ENCODE peak calls at places on chromosomes 6 and 20, in six cellular contexts. One of them, this sample, is unnamed.

GRCh38 chr6:51793393-51793792 is 294.0 kb downstream of the PKHD1 start:
- DNase-seq in HL-60: no peak
- DNase-seq in esophagus muscularis mucosa: no peak
- DNase-seq in neural progenitor cell: no peak
- DNase-seq in stomach: no peak
- DNase-seq in heart right ventricle: no peak
- DNase-seq in this sample: no peak

GRCh38 chr6:144585217-144585814 is 300.2 kb downstream of the UTRN start:
- DNase-seq in HL-60: peak; percentile 14
- DNase-seq in esophagus muscularis mucosa: no peak
- DNase-seq in heart right ventricle: no peak
- DNase-seq in stomach: no peak
- DNase-seq in neural progenitor cell: peak; percentile 56
- DNase-seq in this sample: peak; percentile 53

GRCh38 chr6:52543262-52543661 is 33.6 kb downstream of the TRAM2 start:
- DNase-seq in HL-60: no peak
- DNase-seq in heart right ventricle: no peak
- DNase-seq in neural progenitor cell: no peak
- DNase-seq in esophagus muscularis mucosa: no peak
- DNase-seq in stomach: no peak
- DNase-seq in this sample: no peak

GRCh38 chr6:107488875-107489635 is 862 bp upstream of the SOBP start:
- DNase-seq in HL-60: peak; percentile 9
- DNase-seq in neural progenitor cell: peak; percentile 80
- DNase-seq in esophagus muscularis mucosa: no peak
- DNase-seq in stomach: no peak
- DNase-seq in heart right ventricle: peak; percentile 59
- DNase-seq in this sample: no peak

GRCh38 chr20:7841291-7841966 is 98.8 kb downstream of the HAO1 start:
- DNase-seq in HL-60: no peak
- DNase-seq in stomach: no peak
- DNase-seq in esophagus muscularis mucosa: no peak
- DNase-seq in heart right ventricle: no peak
- DNase-seq in neural progenitor cell: no peak
- DNase-seq in this sample: peak; percentile 96

GRCh38 chr6:10882654-10883053 is 813 bp upstream of the GCM2 start:
- DNase-seq in stomach: no peak
- DNase-seq in esophagus muscularis mucosa: no peak
- DNase-seq in neural progenitor cell: peak; percentile 54
- DNase-seq in heart right ventricle: no peak
- DNase-seq in HL-60: no peak
- DNase-seq in this sample: no peak

GRCh38 chr20:19756756-19757486 is 1.1 kb upstream of the RIN2 start:
- DNase-seq in esophagus muscularis mucosa: no peak
- DNase-seq in neural progenitor cell: no peak
- DNase-seq in HL-60: no peak
- DNase-seq in stomach: peak; percentile 40
- DNase-seq in heart right ventricle: no peak
- DNase-seq in this sample: no peak

GRCh38 chr6:24840187-24840586 is 41.5 kb upstream of the ARMH2 start:
- DNase-seq in esophagus muscularis mucosa: no peak
- DNase-seq in stomach: no peak
- DNase-seq in HL-60: no peak
- DNase-seq in neural progenitor cell: no peak
- DNase-seq in heart right ventricle: no peak
- DNase-seq in this sample: no peak

GRCh38 chr20:15455279-15455678 is 1117.9 kb upstream of the FLRT3 start:
- DNase-seq in heart right ventricle: no peak
- DNase-seq in neural progenitor cell: no peak
- DNase-seq in esophagus muscularis mucosa: no peak
- DNase-seq in HL-60: no peak
- DNase-seq in stomach: no peak
- DNase-seq in this sample: no peak

GRCh38 chr6:11824986-11825385 is 46.4 kb upstream of the ADTRP start:
- DNase-seq in HL-60: no peak
- DNase-seq in stomach: no peak
- DNase-seq in heart right ventricle: no peak
- DNase-seq in esophagus muscularis mucosa: no peak
- DNase-seq in neural progenitor cell: no peak
- DNase-seq in this sample: peak; percentile 24

GRCh38 chr20:15708984-15709598 is 864.2 kb downstream of the KIF16B start:
- DNase-seq in esophagus muscularis mucosa: no peak
- DNase-seq in heart right ventricle: peak; percentile 49
- DNase-seq in HL-60: peak; percentile 45
- DNase-seq in neural progenitor cell: peak; percentile 74
- DNase-seq in stomach: peak; percentile 37
- DNase-seq in this sample: no peak

GRCh38 chr6:97150932-97151331 is 132.1 kb downstream of the MMS22L start:
- DNase-seq in heart right ventricle: no peak
- DNase-seq in esophagus muscularis mucosa: no peak
- DNase-seq in neural progenitor cell: no peak
- DNase-seq in HL-60: no peak
- DNase-seq in stomach: no peak
- DNase-seq in this sample: peak; percentile 92

GRCh38 chr20:18042211-18042610 is 15.5 kb downstream of the OVOL2 start:
- DNase-seq in stomach: no peak
- DNase-seq in esophagus muscularis mucosa: no peak
- DNase-seq in HL-60: no peak
- DNase-seq in heart right ventricle: no peak
- DNase-seq in neural progenitor cell: no peak
- DNase-seq in this sample: no peak

GRCh38 chr6:145842693-145843546 is 28.3 kb upstream of the FBXO30 start:
- DNase-seq in neural progenitor cell: no peak
- DNase-seq in heart right ventricle: no peak
- DNase-seq in stomach: no peak
- DNase-seq in esophagus muscularis mucosa: no peak
- DNase-seq in HL-60: peak; percentile 23
- DNase-seq in this sample: no peak

GRCh38 chr6:69038841-69039240 is 403.8 kb downstream of the ADGRB3 start:
- DNase-seq in stomach: no peak
- DNase-seq in neural progenitor cell: no peak
- DNase-seq in heart right ventricle: no peak
- DNase-seq in esophagus muscularis mucosa: no peak
- DNase-seq in HL-60: no peak
- DNase-seq in this sample: peak; percentile 19

GRCh38 chr6:137728386-137729349 is 138.4 kb upstream of the TNFAIP3 start:
- DNase-seq in stomach: no peak
- DNase-seq in neural progenitor cell: peak; percentile 49
- DNase-seq in heart right ventricle: no peak
- DNase-seq in HL-60: peak; percentile 39
- DNase-seq in esophagus muscularis mucosa: no peak
- DNase-seq in this sample: peak; percentile 97

GRCh38 chr6:98142839-98143238 is 691.5 kb upstream of the POU3F2 start:
- DNase-seq in neural progenitor cell: peak; percentile 11
- DNase-seq in HL-60: no peak
- DNase-seq in heart right ventricle: no peak
- DNase-seq in esophagus muscularis mucosa: no peak
- DNase-seq in stomach: no peak
- DNase-seq in this sample: no peak

GRCh38 chr6:57064809-57065208 is 18.3 kb downstream of the KIAA1586 start:
- DNase-seq in esophagus muscularis mucosa: no peak
- DNase-seq in stomach: no peak
- DNase-seq in HL-60: no peak
- DNase-seq in heart right ventricle: no peak
- DNase-seq in neural progenitor cell: no peak
- DNase-seq in this sample: no peak

GRCh38 chr6:142301421-142302391 is at the start of gene ADGRG6:
- DNase-seq in neural progenitor cell: peak; percentile 78
- DNase-seq in stomach: peak; percentile 58
- DNase-seq in HL-60: peak; percentile 65
- DNase-seq in heart right ventricle: peak; percentile 30
- DNase-seq in esophagus muscularis mucosa: no peak
- DNase-seq in this sample: peak; percentile 47

GRCh38 chr6:62803094-62803493 is 408.2 kb upstream of the FKBP1C start:
- DNase-seq in stomach: no peak
- DNase-seq in esophagus muscularis mucosa: no peak
- DNase-seq in HL-60: no peak
- DNase-seq in neural progenitor cell: no peak
- DNase-seq in heart right ventricle: no peak
- DNase-seq in this sample: peak; percentile 7

GRCh38 chr20:11522359-11522758 is 395.3 kb upstream of the BTBD3 start:
- DNase-seq in esophagus muscularis mucosa: no peak
- DNase-seq in stomach: no peak
- DNase-seq in HL-60: no peak
- DNase-seq in heart right ventricle: no peak
- DNase-seq in neural progenitor cell: no peak
- DNase-seq in this sample: no peak

GRCh38 chr6:16851044-16851540 is 89.8 kb upstream of the ATXN1 start:
- DNase-seq in stomach: no peak
- DNase-seq in HL-60: no peak
- DNase-seq in esophagus muscularis mucosa: no peak
- DNase-seq in neural progenitor cell: no peak
- DNase-seq in heart right ventricle: no peak
- DNase-seq in this sample: no peak

GRCh38 chr6:33634203-33634727 is 13.1 kb downstream of the ITPR3 start:
- DNase-seq in esophagus muscularis mucosa: no peak
- DNase-seq in stomach: peak; percentile 73
- DNase-seq in neural progenitor cell: peak; percentile 63
- DNase-seq in HL-60: no peak
- DNase-seq in heart right ventricle: no peak
- DNase-seq in this sample: no peak

GRCh38 chr6:158796353-158796752 is 22.8 kb downstream of the EZR start:
- DNase-seq in HL-60: no peak
- DNase-seq in heart right ventricle: no peak
- DNase-seq in stomach: peak; percentile 20
- DNase-seq in esophagus muscularis mucosa: no peak
- DNase-seq in neural progenitor cell: no peak
- DNase-seq in this sample: no peak
- TF ChIP-seq CTCF in HL-60: no peak
- TF ChIP-seq CTCF in heart right ventricle: no peak
- TF ChIP-seq CTCF in stomach: no peak
- TF ChIP-seq CTCF in esophagus muscularis mucosa: no peak
- TF ChIP-seq CTCF in neural progenitor cell: no peak
- TF ChIP-seq CTCF in this sample: no peak

GRCh38 chr6:37625591-37626374 is 71.9 kb downstream of the MDGA1 start:
- DNase-seq in esophagus muscularis mucosa: no peak
- DNase-seq in neural progenitor cell: peak; percentile 30
- DNase-seq in heart right ventricle: no peak
- DNase-seq in stomach: no peak
- DNase-seq in HL-60: no peak
- DNase-seq in this sample: no peak
- H3K4me3 ChIP-seq in esophagus muscularis mucosa: no peak overlapping the region
- H3K4me3 ChIP-seq in neural progenitor cell: no peak overlapping the region
- H3K4me3 ChIP-seq in heart right ventricle: no peak overlapping the region
- H3K4me3 ChIP-seq in stomach: no peak overlapping the region
- H3K4me3 ChIP-seq in HL-60: no peak overlapping the region
- H3K4me3 ChIP-seq in this sample: no peak overlapping the region

GRCh38 chr20:40803381-40803780 is 114.3 kb upstream of the MAFB start:
- DNase-seq in esophagus muscularis mucosa: no peak
- DNase-seq in stomach: peak; percentile 5
- DNase-seq in neural progenitor cell: no peak
- DNase-seq in HL-60: no peak
- DNase-seq in heart right ventricle: no peak
- DNase-seq in this sample: no peak
- H3K27me3 ChIP-seq in esophagus muscularis mucosa: no peaks in the 10 kb centered on the region
- H3K27me3 ChIP-seq in stomach: peaks cover 3% of the 10 kb centered on the region
- H3K27me3 ChIP-seq in neural progenitor cell: no peaks in the 10 kb centered on the region
- H3K27me3 ChIP-seq in HL-60: peaks cover 2% of the 10 kb centered on the region
- H3K27me3 ChIP-seq in heart right ventricle: peaks cover 29% of the 10 kb centered on the region
- H3K27me3 ChIP-seq in this sample: no peaks in the 10 kb centered on the region

GRCh38 chr20:9492067-9492466 is 22.3 kb upstream of the LAMP5 start:
- DNase-seq in stomach: no peak
- DNase-seq in neural progenitor cell: no peak
- DNase-seq in HL-60: no peak
- DNase-seq in heart right ventricle: no peak
- DNase-seq in esophagus muscularis mucosa: no peak
- DNase-seq in this sample: no peak

GRCh38 chr20:9485614-9486325 is 28.6 kb upstream of the LAMP5 start:
- DNase-seq in HL-60: no peak
- DNase-seq in stomach: no peak
- DNase-seq in heart right ventricle: no peak
- DNase-seq in esophagus muscularis mucosa: no peak
- DNase-seq in neural progenitor cell: peak; percentile 13
- DNase-seq in this sample: no peak

GRCh38 chr20:9490171-9490570 is 24.2 kb upstream of the LAMP5 start:
- DNase-seq in heart right ventricle: no peak
- DNase-seq in HL-60: no peak
- DNase-seq in esophagus muscularis mucosa: no peak
- DNase-seq in stomach: no peak
- DNase-seq in neural progenitor cell: no peak
- DNase-seq in this sample: no peak

GRCh38 chr20:9491324-9491723 is 23.1 kb upstream of the LAMP5 start:
- DNase-seq in HL-60: no peak
- DNase-seq in stomach: no peak
- DNase-seq in neural progenitor cell: no peak
- DNase-seq in heart right ventricle: no peak
- DNase-seq in esophagus muscularis mucosa: no peak
- DNase-seq in this sample: no peak

DNA sequence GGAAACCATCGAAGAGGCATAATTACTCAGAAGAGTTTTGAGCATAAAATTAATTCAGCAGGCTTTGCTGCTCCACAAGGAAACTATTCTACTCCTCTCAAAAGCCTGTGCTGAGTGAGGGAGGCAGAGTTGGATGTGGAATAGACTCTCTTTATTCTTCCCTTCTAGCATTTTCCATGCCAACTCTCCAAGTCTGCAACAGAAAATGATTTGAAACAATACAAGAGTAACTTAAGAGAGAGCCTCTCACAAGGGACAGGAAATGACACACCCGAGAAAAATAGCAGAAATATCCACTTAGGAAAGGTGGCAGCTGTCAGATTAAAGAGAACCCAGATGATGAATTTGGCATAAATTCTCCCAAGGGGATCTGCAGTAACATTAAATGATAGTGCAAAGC is 26.3 kb upstream of the LAMP5 start:
- DNase-seq in HL-60: no peak
- DNase-seq in stomach: no peak
- DNase-seq in esophagus muscularis mucosa: no peak
- DNase-seq in heart right ventricle: no peak
- DNase-seq in neural progenitor cell: no peak
- DNase-seq in this sample: no peak
- TF ChIP-seq CTCF in HL-60: no peak
- TF ChIP-seq CTCF in stomach: no peak
- TF ChIP-seq CTCF in esophagus muscularis mucosa: no peak
- TF ChIP-seq CTCF in heart right ventricle: no peak
- TF ChIP-seq CTCF in neural progenitor cell: no peak
- TF ChIP-seq CTCF in this sample: no peak

GRCh38 chr20:23528867-23529431 is 38.0 kb downstream of the CST8 start:
- DNase-seq in heart right ventricle: no peak
- DNase-seq in HL-60: no peak
- DNase-seq in stomach: no peak
- DNase-seq in esophagus muscularis mucosa: no peak
- DNase-seq in neural progenitor cell: no peak
- DNase-seq in this sample: peak; percentile 84
- H3K4me3 ChIP-seq in heart right ventricle: no peak overlapping the region
- H3K4me3 ChIP-seq in HL-60: no peak overlapping the region
- H3K4me3 ChIP-seq in stomach: no peak overlapping the region
- H3K4me3 ChIP-seq in esophagus muscularis mucosa: no peak overlapping the region
- H3K4me3 ChIP-seq in neural progenitor cell: no peak overlapping the region
- H3K4me3 ChIP-seq in this sample: no peak overlapping the region

DNA sequence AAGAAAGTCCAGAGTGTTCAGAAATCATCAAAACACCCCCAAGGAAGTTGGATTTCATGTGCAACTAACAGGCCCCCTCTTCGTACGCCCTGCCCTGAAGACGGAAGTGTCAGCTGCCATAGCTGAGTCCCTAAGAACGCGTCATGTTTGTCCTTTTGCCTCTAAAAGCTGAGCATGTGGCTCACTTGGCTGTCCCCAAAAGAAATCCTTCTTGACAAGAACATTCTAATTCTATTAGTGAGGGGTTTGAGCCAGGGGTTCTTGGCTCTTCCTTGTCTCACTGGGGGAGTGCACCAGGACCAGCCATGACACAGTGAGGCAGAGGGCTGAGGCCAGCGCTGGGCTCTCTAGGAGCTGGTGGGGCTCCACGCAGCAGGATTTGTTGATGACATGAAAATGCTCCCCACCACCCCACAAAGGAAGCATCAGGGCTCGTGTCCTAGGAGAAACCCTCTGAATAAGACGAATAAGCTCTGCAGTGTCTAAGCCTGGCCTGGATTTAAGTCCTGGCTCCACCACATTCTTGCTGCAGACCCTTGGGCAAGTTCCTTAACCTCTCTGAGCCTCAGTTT is 20.0 kb upstream of the SPO11 start:
- DNase-seq in neural progenitor cell: no peak
- DNase-seq in heart right ventricle: no peak
- DNase-seq in esophagus muscularis mucosa: no peak
- DNase-seq in stomach: no peak
- DNase-seq in HL-60: no peak
- DNase-seq in this sample: no peak
- H3K27me3 ChIP-seq in neural progenitor cell: no peaks in the 10 kb centered on the region
- H3K27me3 ChIP-seq in heart right ventricle: peaks cover 39% of the 10 kb centered on the region
- H3K27me3 ChIP-seq in esophagus muscularis mucosa: no peaks in the 10 kb centered on the region
- H3K27me3 ChIP-seq in stomach: no peaks in the 10 kb centered on the region
- H3K27me3 ChIP-seq in HL-60: peaks cover 6% of the 10 kb centered on the region
- H3K27me3 ChIP-seq in this sample: peaks cover 3% of the 10 kb centered on the region